ENCODE peak calls at places on chromosomes 12 and 14, in six cellular contexts. I is upper lobe of left lung, L is psoas muscle, O is AG09309, E is neural progenitor cell, A is mammary epithelial cell. R is an unnamed sample.

GRCh38 chr14:30966415-30967363 is 58.8 kb upstream of the AP4S1 start:
- DNase-seq in I (no peak), L (no peak), E (no peak), A (peak; percentile 7), O (no peak), R (no peak)

GRCh38 chr12:50246873-50247612 is 36.3 kb downstream of the LIMA1 start:
- DNase-seq in L (peak; percentile 87), E (no peak), I (peak; percentile 53), O (peak; percentile 93), A (peak; percentile 99), R (peak; percentile 98)

GRCh38 chr12:13210022-13210539 is 13.6 kb downstream of the EMP1 start:
- DNase-seq in A (no peak), L (no peak), I (no peak), O (no peak), E (peak; percentile 14), R (no peak)

GRCh38 chr12:5391638-5392037 is 40.3 kb upstream of the NTF3 start:
- DNase-seq in A (no peak), E (no peak), I (no peak), O (peak; percentile 7), L (no peak), R (no peak)

GRCh38 chr12:52207895-52208294 is 16.1 kb upstream of the KRT80 start:
- DNase-seq in I (peak; percentile 69), A (peak; percentile 52), L (peak; percentile 85), E (no peak), O (no peak), R (no peak)

GRCh38 chr14:68523994-68524725 is 268.7 kb downstream of the ZFP36L1 start:
- DNase-seq in A (no peak), L (no peak), E (no peak), O (no peak), I (no peak), R (no peak)

GRCh38 chr12:108807996-108808725 is 49.2 kb downstream of the SSH1 start:
- DNase-seq in O (no peak), L (no peak), E (no peak), I (no peak), A (no peak), R (no peak)

GRCh38 chr14:102795060-102795925 is 18.0 kb downstream of the TRAF3 start:
- DNase-seq in I (peak; percentile 86), A (peak; percentile 83), O (peak; percentile 70), L (no peak), E (peak; percentile 26), R (no peak)

GRCh38 chr12:131833896-131834641 is 5.9 kb downstream of the MMP17 start:
- DNase-seq in I (no peak), L (no peak), A (no peak), O (no peak), E (peak; percentile 69), R (no peak)

GRCh38 chr14:104928391-104929133 is 3.9 kb downstream of the PLD4 start:
- DNase-seq in A (no peak), L (no peak), E (no peak), I (no peak), O (no peak), R (no peak)

GRCh38 chr14:87613856-87614255 is 379.1 kb downstream of the GALC start:
- DNase-seq in A (no peak), L (no peak), I (no peak), O (no peak), E (no peak), R (no peak)

GRCh38 chr12:24767016-24767415 is 181.9 kb downstream of the BCAT1 start:
- DNase-seq in A (peak; percentile 90), L (no peak), E (no peak), I (no peak), O (no peak), R (no peak)

GRCh38 chr12:38850463-38850862 is 54.9 kb downstream of the CPNE8 start:
- DNase-seq in E (no peak), L (no peak), A (no peak), I (no peak), O (no peak), R (no peak)

GRCh38 chr12:118052324-118053070 is 8.5 kb downstream of the WSB2 start:
- DNase-seq in A (peak; percentile 97), I (peak; percentile 90), E (no peak), O (peak; percentile 86), L (peak; percentile 87), R (peak; percentile 96)

GRCh38 chr12:64387201-64387816 is 3.2 kb downstream of the C12orf56 start:
- DNase-seq in O (no peak), E (no peak), A (peak; percentile 29), I (no peak), L (no peak), R (no peak)

DNA sequence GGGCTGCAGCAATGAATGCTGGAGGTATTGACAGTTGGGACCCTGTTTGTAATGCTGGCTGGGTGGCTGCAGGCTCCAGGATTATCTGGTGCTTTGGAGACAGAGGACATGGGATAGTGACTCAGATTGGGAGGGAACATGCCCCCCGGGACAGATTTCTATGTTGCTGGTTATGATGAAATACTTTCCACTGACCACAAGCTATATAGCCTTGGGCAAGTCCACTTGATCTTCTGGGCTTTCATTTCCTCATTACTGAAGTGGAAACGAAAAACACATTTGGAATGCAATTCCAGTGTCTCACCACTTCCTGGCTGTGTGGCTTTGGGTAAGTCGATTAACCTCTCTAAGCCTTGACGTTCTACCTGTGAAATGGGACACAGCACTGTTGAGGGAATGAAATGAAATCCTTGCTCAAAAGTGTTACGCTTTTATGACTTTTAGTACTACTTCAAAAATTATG is 6.3 kb upstream of the TPCN1 start:
- DNase-seq in L (peak; percentile 79), I (peak; percentile 79), E (no peak), O (peak; percentile 98), A (peak; percentile 95), R (peak; percentile 92)
- TF ChIP-seq CTCF in L (no peak), I (no peak), E (no peak), O (no peak), A (no peak), R (no peak)

GRCh38 chr12:57112492-57113294 is 1.5 kb upstream of the STAT6 start:
- DNase-seq in L (no peak), A (no peak), O (no peak), I (no peak), E (no peak), R (no peak)
- H3K4me3 ChIP-seq in L (peak overlapping the region; percentile 72), A (no peak overlapping the region), O (peak overlapping the region; percentile 86), I (no peak overlapping the region), E (peak overlapping the region; percentile 41), R (peak overlapping the region; percentile 79)

GRCh38 chr14:37924622-37925021 is 283.1 kb upstream of the SSTR1 start:
- DNase-seq in A (no peak), O (no peak), I (no peak), E (no peak), L (no peak), R (no peak)
- TF ChIP-seq CTCF in A (no peak), O (no peak), I (no peak), E (peak; percentile 18), L (no peak), R (no peak)

GRCh38 chr12:119182701-119183493 is 4.2 kb downstream of the HSPB8 start:
- DNase-seq in O (no peak), A (no peak), E (no peak), L (no peak), I (peak; percentile 31), R (no peak)
- H3K4me3 ChIP-seq in O (no peak overlapping the region), A (no peak overlapping the region), E (no peak overlapping the region), L (peak overlapping the region; percentile 79), I (no peak overlapping the region), R (no peak overlapping the region)

DNA sequence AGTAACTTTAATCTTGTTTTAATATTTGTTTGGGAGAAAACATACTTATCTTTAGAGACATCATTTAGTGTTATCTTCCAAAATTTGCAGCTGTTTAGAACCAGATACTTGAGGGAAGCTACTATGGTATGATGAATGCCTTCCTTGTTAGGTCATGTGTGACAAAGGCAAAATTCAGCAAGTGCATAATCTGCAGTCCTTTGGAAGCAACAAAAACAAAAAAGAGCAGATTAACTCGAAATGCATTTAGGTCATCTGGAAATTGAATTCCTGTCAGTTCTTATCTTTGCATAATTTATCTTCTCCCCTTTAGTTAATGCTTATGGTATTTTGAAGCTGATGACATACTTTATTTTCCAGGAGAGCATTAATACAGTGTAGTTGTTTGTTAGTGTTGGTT is 3.5 kb downstream of the FBXO34 start:
- DNase-seq in L (no peak), I (no peak), E (no peak), O (peak; percentile 11), A (peak; percentile 9), R (no peak)
- TF ChIP-seq CTCF in L (no peak), I (no peak), E (no peak), O (no peak), A (no peak), R (no peak)

GRCh38 chr12:56274299-56274698 is 7.6 kb downstream of the COQ10A start:
- DNase-seq in E (no peak), A (no peak), O (no peak), L (no peak), I (no peak), R (no peak)
- H3K4me3 ChIP-seq in E (no peak overlapping the region), A (no peak overlapping the region), O (no peak overlapping the region), L (no peak overlapping the region), I (no peak overlapping the region), R (no peak overlapping the region)

DNA sequence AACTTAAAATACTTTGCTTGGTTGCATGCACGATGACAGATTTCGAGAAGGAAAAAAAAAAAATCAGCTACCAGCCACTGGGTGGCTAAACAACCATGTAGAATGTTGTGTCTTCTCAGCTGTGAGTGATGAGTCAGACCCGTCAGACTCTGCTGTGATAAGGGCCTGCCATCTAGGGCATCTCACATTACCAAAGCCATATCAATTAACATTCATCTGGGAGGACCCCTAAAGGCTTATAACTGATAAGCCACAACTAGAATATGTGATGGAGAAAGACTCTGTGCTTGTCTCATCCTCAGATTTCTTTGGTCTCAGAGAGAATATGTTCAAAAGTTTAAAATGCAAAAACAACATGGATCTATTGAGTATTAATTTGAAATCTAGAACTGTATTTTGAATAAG is 111.5 kb downstream of the PAX9 start:
- DNase-seq in A (peak; percentile 48), I (no peak), O (no peak), L (no peak), E (no peak), R (no peak)
- TF ChIP-seq CTCF in A (peak; percentile 39), I (no peak), O (peak; percentile 33), L (no peak), E (no peak), R (no peak)

R was measured in HFF-Myc.